ENCODE peak calls at places on chromosomes 12 and 14, in nine cellular contexts. J is NCI-H1092; A is NCI-H187 treated with DMSO at 0.1 percent for 48 hours; X is NCI-H82; B is stimulated activated CD8-positive, alpha-beta memory T cell treated with anti-CD3 and anti-CD28 coated beads, Interleukin-7, amount 100 ng/mL, for 4 hours; Y is Kasumi-1; K is activated naive CD8-positive, alpha-beta T cell treated with anti-CD3 and anti-CD28 coated beads, Interleukin-2, amount 10 ng/mL, durations not matched to agents 7 days and 5 days; H is head of caudate nucleus; Z is NCI-H748 treated with DMSO at 0.1 percent for 48 hours. T is an unnamed sample.
A peak's percentile ranks its signal among the peaks of the same experiment; 100 is the strongest.

GRCh38 chr14:35944847-35945246 is 118.7 kb downstream of the BRMS1L start:
- DNase-seq in J (no peak), A (no peak), X (peak; percentile 63), B (no peak), Y (no peak), K (no peak), H (no peak), Z (peak; percentile 7), T (no peak)

GRCh38 chr14:68309121-68309520 is 483.7 kb downstream of the ZFP36L1 start:
- DNase-seq in J (no peak), A (no peak), X (no peak), B (no peak), Y (peak; percentile 4), K (no peak), H (no peak), Z (no peak), T (no peak)

GRCh38 chr14:61025239-61026223 is 44.5 kb downstream of the SLC38A6 start:
- DNase-seq in J (peak; percentile 74), A (peak; percentile 62), X (peak; percentile 72), B (peak; percentile 5), Y (peak; percentile 72), K (no peak), H (peak; percentile 72), Z (peak; percentile 83), T (no peak)

GRCh38 chr12:71166869-71167268 is 9.1 kb upstream of the TSPAN8 start:
- DNase-seq in J (no peak), A (no peak), X (no peak), B (no peak), Y (no peak), K (no peak), H (no peak), Z (no peak), T (no peak)

GRCh38 chr14:96255501-96256366 is at the start of gene BDKRB1:
- DNase-seq in J (no peak), A (no peak), X (no peak), B (no peak), Y (no peak), K (no peak), H (no peak), Z (no peak), T (no peak)

GRCh38 chr12:11731455-11731854 is 82.0 kb downstream of the ETV6 start:
- DNase-seq in J (no peak), A (no peak), X (no peak), B (no peak), Y (no peak), K (no peak), H (no peak), Z (no peak), T (no peak)

GRCh38 chr12:85955127-85955526 is 81.0 kb downstream of the NTS start:
- DNase-seq in J (no peak), A (no peak), X (peak; percentile 5), B (no peak), Y (no peak), K (no peak), H (no peak), Z (peak; percentile 20), T (no peak)

GRCh38 chr12:76329163-76329562 is 19.1 kb downstream of the BBS10 start:
- DNase-seq in J (no peak), A (no peak), X (no peak), B (no peak), Y (no peak), K (no peak), H (no peak), Z (no peak), T (no peak)

GRCh38 chr12:20505056-20505455 is 136.7 kb downstream of the PDE3A start:
- DNase-seq in J (no peak), A (no peak), X (no peak), B (no peak), Y (no peak), K (no peak), H (no peak), Z (no peak), T (no peak)

GRCh38 chr12:10771132-10771733 is 31.2 kb downstream of the TAS2R7 start:
- DNase-seq in J (peak; percentile 6), A (no peak), X (peak; percentile 44), B (no peak), Y (peak; percentile 25), K (no peak), H (no peak), Z (peak; percentile 8), T (no peak)

GRCh38 chr12:62933871-62934798 is 815 bp downstream of the PPM1H start:
- DNase-seq in J (no peak), A (no peak), X (peak; percentile 49), B (no peak), Y (peak; percentile 37), K (peak; percentile 27), H (peak; percentile 76), Z (peak; percentile 27), T (no peak)

GRCh38 chr12:118336123-118336522 is 36.6 kb downstream of the TAOK3 start:
- DNase-seq in J (no peak), A (no peak), X (no peak), B (no peak), Y (no peak), K (no peak), H (no peak), Z (no peak), T (no peak)

GRCh38 chr12:50397122-50397650 is 777 bp upstream of the FAM186A start:
- DNase-seq in J (no peak), A (no peak), X (no peak), B (no peak), Y (no peak), K (no peak), H (peak; percentile 9), Z (no peak), T (no peak)

GRCh38 chr14:22517117-22517720 is 71.8 kb downstream of the DAD1 start:
- DNase-seq in J (no peak), A (no peak), X (no peak), B (no peak), Y (no peak), K (no peak), H (no peak), Z (no peak), T (no peak)

GRCh38 chr12:54300732-54301427 is at the start of gene NFE2:
- DNase-seq in J (peak; percentile 18), A (no peak), X (peak; percentile 72), B (no peak), Y (peak; percentile 73), K (peak; percentile 56), H (peak; percentile 62), Z (peak; percentile 15), T (peak; percentile 87)

GRCh38 chr12:109201496-109201885 is 85.1 kb downstream of the ACACB start:
- DNase-seq in J (no peak), A (no peak), X (no peak), B (no peak), Y (no peak), K (no peak), H (no peak), Z (no peak), T (no peak)

GRCh38 chr12:83979785-83980184 is 932.8 kb downstream of the SLC6A15 start:
- DNase-seq in J (no peak), A (no peak), X (no peak), B (no peak), Y (no peak), K (no peak), H (no peak), Z (no peak), T (no peak)

GRCh38 chr14:94364964-94365363 is 23.4 kb downstream of the SERPINA1 start:
- DNase-seq in J (no peak), A (no peak), X (no peak), B (no peak), Y (no peak), K (no peak), H (peak; percentile 31), Z (no peak), T (no peak)

GRCh38 chr12:92278378-92278828 is 132.8 kb upstream of the BTG1 start:
- DNase-seq in J (no peak), A (no peak), X (no peak), B (no peak), Y (no peak), K (no peak), H (no peak), Z (no peak), T (no peak)

GRCh38 chr12:77488041-77488620 is 342.6 kb upstream of the NAV3 start:
- DNase-seq in J (no peak), A (no peak), X (no peak), B (no peak), Y (no peak), K (no peak), H (no peak), Z (no peak), T (no peak)

GRCh38 chr14:59849371-59850130 is 21.0 kb downstream of the RTN1 start:
- DNase-seq in J (no peak), A (no peak), X (no peak), B (no peak), Y (peak; percentile 73), K (no peak), H (no peak), Z (no peak), T (no peak)

GRCh38 chr14:23085458-23085857 is 9.5 kb downstream of the ACIN1 start:
- DNase-seq in J (no peak), A (no peak), X (no peak), B (no peak), Y (no peak), K (no peak), H (no peak), Z (no peak), T (no peak)

GRCh38 chr12:26197832-26198231 is 2.5 kb downstream of the SSPN start:
- DNase-seq in J (no peak), A (no peak), X (peak; percentile 13), B (no peak), Y (no peak), K (no peak), H (no peak), Z (no peak), T (no peak)

GRCh38 chr12:107642240-107642639 is 43.4 kb upstream of the PWP1 start:
- DNase-seq in J (no peak), A (no peak), X (no peak), B (no peak), Y (no peak), K (no peak), H (no peak), Z (no peak), T (no peak)

GRCh38 chr12:7399089-7399488 is 44.9 kb downstream of the CD163L1 start:
- DNase-seq in J (no peak), A (no peak), X (no peak), B (no peak), Y (no peak), K (no peak), H (no peak), Z (no peak), T (no peak)

GRCh38 chr14:94176808-94177207 is 2.7 kb downstream of the PPP4R4 start:
- DNase-seq in J (no peak), A (no peak), X (no peak), B (no peak), Y (no peak), K (no peak), H (no peak), Z (no peak), T (no peak)

GRCh38 chr14:22131749-22132476 is 457.1 kb downstream of the DAD1 start:
- DNase-seq in J (no peak), A (no peak), X (peak; percentile 19), B (no peak), Y (peak; percentile 7), K (no peak), H (no peak), Z (no peak), T (no peak)

GRCh38 chr12:52395761-52396434 is 10.2 kb downstream of the KRT82 start:
- DNase-seq in J (no peak), A (no peak), X (peak; percentile 25), B (no peak), Y (no peak), K (no peak), H (no peak), Z (peak; percentile 9), T (no peak)

GRCh38 chr12:106051853-106052531 is 86.8 kb downstream of the NUAK1 start:
- DNase-seq in J (no peak), A (no peak), X (no peak), B (no peak), Y (no peak), K (no peak), H (no peak), Z (no peak), T (no peak)

GRCh38 chr12:50404307-50404706 is 3.6 kb downstream of the LARP4 start:
- DNase-seq in J (no peak), A (no peak), X (no peak), B (no peak), Y (no peak), K (no peak), H (no peak), Z (no peak), T (no peak)